ENCODE peak calls at places on chromosomes 11 and 22, in five cellular contexts. I, W, H, S and R are unnamed samples.

GRCh38 chr11:108025387-108026080 is 16.8 kb downstream of the CUL5 start:
- DNase-seq in I (no peak), S (no peak), H (no peak), W (no peak), R (peak)

GRCh38 chr11:128603752-128604472 is 16.6 kb upstream of the ETS1 start:
- DNase-seq in I (no peak), S (no peak), H (no peak), W (no peak), R (peak)

GRCh38 chr11:73995247-73995646 is 12.6 kb upstream of the UCP2 start:
- DNase-seq in H (no peak), S (no peak), I (no peak), W (no peak), R (no peak)

GRCh38 chr11:75429902-75430691 is 2.9 kb downstream of the KLHL35 start:
- DNase-seq in I (peak), H (no peak), W (no peak), S (no peak), R (no peak)

GRCh38 chr11:43947003-43947500 is 4.6 kb downstream of the C11orf96 start:
- DNase-seq in S (peak), H (peak), I (no peak), W (peak), R (no peak)

GRCh38 chr11:636511-637332 is at the start of gene DRD4:
- DNase-seq in I (peak), W (no peak), H (no peak), S (no peak), R (no peak)

GRCh38 chr22:19825016-19825339 is 29.7 kb downstream of the GNB1L start:
- DNase-seq in I (no peak), H (no peak), S (no peak), W (no peak), R (no peak)

GRCh38 chr11:12581923-12582322 is 92.3 kb upstream of the TEAD1 start:
- DNase-seq in I (no peak), W (peak), S (no peak), H (peak), R (no peak)

GRCh38 chr22:19942886-19943664 is 1.5 kb upstream of the TXNRD2 start:
- DNase-seq in I (no peak), W (no peak), H (no peak), S (peak), R (no peak)

GRCh38 chr11:75765116-75765515 is 3.5 kb upstream of the DGAT2 start:
- DNase-seq in S (no peak), H (no peak), W (no peak), I (no peak), R (no peak)

GRCh38 chr11:75280227-75280671 is 39.7 kb downstream of the TPBGL start:
- DNase-seq in S (peak), H (peak), W (peak), I (peak), R (peak)

GRCh38 chr22:44935724-44936123 is 74.1 kb downstream of the PHF21B start:
- DNase-seq in S (no peak), H (no peak), I (no peak), W (no peak), R (no peak)

GRCh38 chr22:45341503-45341902 is 31.8 kb downstream of the FAM118A start:
- DNase-seq in H (no peak), W (no peak), I (no peak), S (no peak), R (no peak)

GRCh38 chr11:11789735-11790369 is 51.9 kb upstream of the USP47 start:
- DNase-seq in W (peak), S (no peak), I (peak), H (no peak), R (no peak)

GRCh38 chr11:106280041-106280440 is 202.6 kb downstream of the AASDHPPT start:
- DNase-seq in H (no peak), W (no peak), S (no peak), I (no peak), R (no peak)

GRCh38 chr11:125074511-125075241 is 11.6 kb downstream of the SLC37A2 start:
- DNase-seq in W (peak), I (peak), S (no peak), H (no peak), R (no peak)

GRCh38 chr11:77542296-77542695 is 47.5 kb upstream of the AQP11 start:
- DNase-seq in H (no peak), W (no peak), I (no peak), S (no peak), R (no peak)

GRCh38 chr22:28444659-28445058 is 235.0 kb downstream of the TTC28 start:
- DNase-seq in S (no peak), H (no peak), I (no peak), W (no peak), R (no peak)

GRCh38 chr11:102914238-102915043 is 39.7 kb upstream of the MMP12 start:
- DNase-seq in H (peak), I (peak), S (peak), W (no peak), R (no peak)

GRCh38 chr22:45127866-45128265 is 35.9 kb upstream of the NUP50 start:
- DNase-seq in S (no peak), I (no peak), H (no peak), W (no peak), R (no peak)

GRCh38 chr22:33493476-33494205 is 426.6 kb downstream of the LARGE1 start:
- DNase-seq in W (no peak), S (no peak), I (no peak), H (no peak), R (no peak)

GRCh38 chr22:33487041-33487716 is 429.0 kb upstream of the SYN3 start:
- DNase-seq in I (no peak), S (no peak), W (no peak), H (no peak), R (no peak)

GRCh38 chr22:33496112-33496511 is 424.2 kb downstream of the LARGE1 start:
- DNase-seq in S (no peak), I (no peak), W (no peak), H (no peak), R (no peak)

GRCh38 chr22:33492210-33492651 is 428.0 kb downstream of the LARGE1 start:
- DNase-seq in H (no peak), I (peak), W (no peak), S (peak), R (no peak)
- TF ChIP-seq ZBTB33 in H (no peak), I (no peak), W (no peak), S (no peak), R (no peak)

GRCh38 chr11:111540921-111541208 is 345 bp downstream of the LAYN start:
- DNase-seq in W (no peak), I (no peak), H (no peak), S (no peak), R (no peak)
- H2AFZ ChIP-seq in W (no peak), I (peak), H (no peak), S (no peak), R (no peak)

GRCh38 chr11:9316334-9316733 is 1.9 kb upstream of the TMEM41B start:
- DNase-seq in I (no peak), S (no peak), H (no peak), W (no peak), R (no peak)

GRCh38 chr11:9315078-9315688 is 790 bp upstream of the TMEM41B start:
- DNase-seq in W (no peak), I (no peak), H (no peak), S (no peak), R (no peak)

GRCh38 chr11:9310485-9310884 is 3.9 kb downstream of the TMEM41B start:
- DNase-seq in S (no peak), I (no peak), H (no peak), W (no peak), R (no peak)

GRCh38 chr11:9314291-9315077 is at the start of gene TMEM41B:
- DNase-seq in W (peak), S (peak), I (peak), H (peak), R (peak)

DNA sequence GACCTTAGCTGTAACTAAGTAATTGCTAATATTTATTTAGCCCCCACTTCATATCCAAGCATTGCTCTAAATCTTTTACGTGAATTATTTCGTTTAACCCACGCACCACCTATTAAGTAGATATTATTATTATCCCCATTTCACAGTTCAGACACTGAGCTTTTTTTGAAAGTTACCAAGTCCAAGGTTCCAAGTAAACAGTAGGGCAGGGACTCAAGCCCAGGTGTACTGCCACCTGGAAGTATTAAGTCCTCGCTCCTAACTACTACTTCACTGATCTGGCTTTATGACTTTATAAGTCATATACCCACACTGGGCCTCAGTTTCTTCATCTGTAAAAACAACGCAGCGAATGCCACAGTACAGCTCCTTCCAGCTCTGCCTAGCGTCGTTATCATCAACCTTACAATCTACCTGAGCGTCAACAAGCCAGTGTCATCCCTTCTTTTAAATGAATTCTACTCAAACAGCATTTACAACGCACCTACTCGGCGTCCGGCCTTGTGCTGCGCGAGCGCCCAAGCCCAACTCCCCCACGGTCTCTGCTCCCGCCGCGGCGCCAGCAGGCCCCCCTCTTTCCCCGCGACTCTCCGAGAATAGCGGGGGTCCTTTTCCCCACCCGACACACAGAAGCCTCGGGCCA is 624 bp downstream of the TMEM41B start:
- DNase-seq in H (no peak), I (no peak), W (no peak), S (no peak), R (no peak)
- TF ChIP-seq ZBTB33 in H (no peak), I (no peak), W (no peak), S (no peak), R (no peak)

GRCh38 chr11:64395545-64396078 is 36.6 kb downstream of the RPS6KA4 start:
- DNase-seq in H (no peak), I (no peak), W (no peak), S (no peak), R (no peak)
- H2AFZ ChIP-seq in H (no peak), I (no peak), W (no peak), S (no peak), R (no peak)

GRCh38 chr22:40482391-40482790 is 112.0 kb downstream of the SGSM3 start:
- DNase-seq in S (no peak), W (no peak), I (no peak), H (no peak), R (no peak)
- TF ChIP-seq ZBTB33 in S (no peak), W (no peak), I (no peak), H (no peak), R (no peak)

GRCh38 chr22:37680191-37680851 is 4.9 kb downstream of the LGALS1 start:
- DNase-seq in S (no peak), W (no peak), H (no peak), I (no peak), R (no peak)

GRCh38 chr22:37681556-37682049 is 4.5 kb upstream of the NOL12 start:
- DNase-seq in W (peak), I (peak), S (peak), H (peak), R (no peak)

GRCh38 chr22:37681001-37681424 is 5.1 kb upstream of the NOL12 start:
- DNase-seq in H (no peak), S (no peak), I (no peak), W (no peak), R (no peak)

GRCh38 chr22:37686002-37686982 is at the start of gene NOL12:
- DNase-seq in W (peak), S (peak), H (peak), I (peak), R (peak)

GRCh38 chr22:37684803-37685615 is 1.1 kb upstream of the NOL12 start:
- DNase-seq in H (no peak), S (peak), W (no peak), I (no peak), R (no peak)
- H2AFZ ChIP-seq in H (no peak), S (peak), W (peak), I (no peak), R (peak)